ENCODE peak calls at places on chromosome 22, in ten cellular contexts. Q is AG04450, T is upper lobe of right lung, N is left lung, S is Peyer's patch, I is GM23338, Z is dorsolateral prefrontal cortex, K is spleen, U is HCT116, F is thoracic aorta. W is an unnamed sample.
A peak's percentile ranks its signal among the peaks of the same experiment; 100 is the strongest.

GRCh38 chr22:37428649-37429586 is 1.6 kb upstream of the ELFN2 start:
- DNase-seq in Q (no peak), T (no peak), N (peak; percentile 83), S (peak; percentile 44), I (peak; percentile 92), Z (no peak), K (no peak), U (peak; percentile 37), F (no peak), W (no peak)

GRCh38 chr22:27045103-27045940 is 387.9 kb downstream of the MIAT start:
- DNase-seq in Q (no peak), T (no peak), N (no peak), S (no peak), I (peak; percentile 28), Z (no peak), K (no peak), U (no peak), F (no peak), W (peak; percentile 34)

GRCh38 chr22:39666926-39667325 is 96.4 kb downstream of the CACNA1I start:
- DNase-seq in Q (no peak), T (no peak), N (no peak), S (no peak), I (peak; percentile 24), Z (no peak), K (no peak), U (no peak), F (no peak), W (no peak)

GRCh38 chr22:36870250-36870649 is 9.4 kb downstream of the NCF4 start:
- DNase-seq in Q (no peak), T (peak; percentile 55), N (no peak), S (no peak), I (no peak), Z (no peak), K (no peak), U (peak; percentile 37), F (no peak), W (peak; percentile 52)

GRCh38 chr22:35630387-35630793 is 13.3 kb upstream of the MB start:
- DNase-seq in Q (peak; percentile 30), T (peak; percentile 52), N (no peak), S (no peak), I (peak; percentile 39), Z (no peak), K (peak; percentile 39), U (peak; percentile 38), F (no peak), W (peak; percentile 37)

GRCh38 chr22:50186789-50187523 is 1.2 kb downstream of the TRABD start:
- DNase-seq in Q (no peak), T (no peak), N (peak; percentile 84), S (peak; percentile 64), I (peak; percentile 44), Z (no peak), K (peak; percentile 88), U (no peak), F (no peak), W (no peak)

GRCh38 chr22:38504731-38505594 is 1.1 kb downstream of the DDX17 start:
- DNase-seq in Q (no peak), T (peak; percentile 85), N (peak; percentile 83), S (peak; percentile 63), I (peak; percentile 53), Z (no peak), K (peak; percentile 90), U (no peak), F (no peak), W (peak; percentile 13)

GRCh38 chr22:50157976-50158375 is 12.6 kb upstream of the PANX2 start:
- DNase-seq in Q (no peak), T (peak; percentile 87), N (peak; percentile 88), S (no peak), I (no peak), Z (no peak), K (peak; percentile 61), U (no peak), F (no peak), W (peak; percentile 40)

GRCh38 chr22:39954584-39955055 is 5.6 kb upstream of the TMA7B start:
- DNase-seq in Q (peak; percentile 86), T (no peak), N (no peak), S (no peak), I (no peak), Z (no peak), K (no peak), U (no peak), F (no peak), W (no peak)

GRCh38 chr22:46054091-46054877 is 77.3 kb upstream of the WNT7B start:
- DNase-seq in Q (no peak), T (no peak), N (peak; percentile 92), S (peak; percentile 61), I (no peak), Z (no peak), K (peak; percentile 94), U (no peak), F (no peak), W (peak; percentile 81)

GRCh38 chr22:29606320-29606719 is 2.9 kb downstream of the NF2 start:
- DNase-seq in Q (no peak), T (no peak), N (no peak), S (no peak), I (peak; percentile 42), Z (no peak), K (no peak), U (no peak), F (no peak), W (no peak)

GRCh38 chr22:47125603-47126002 is 363.2 kb downstream of the TBC1D22A start:
- DNase-seq in Q (no peak), T (peak; percentile 52), N (peak; percentile 65), S (no peak), I (peak; percentile 26), Z (no peak), K (peak; percentile 62), U (peak; percentile 12), F (no peak), W (no peak)
- TF ChIP-seq CTCF in Q (peak; percentile 43), T (no peak), N (no peak), S (no peak), I (peak; percentile 28), Z (no peak), K (no peak), U (no peak), F (no peak), W (no peak)

GRCh38 chr22:22168941-22169867 is 75.4 kb upstream of the VPREB1 start:
- DNase-seq in Q (no peak), T (no peak), N (no peak), S (no peak), I (no peak), Z (no peak), K (no peak), U (no peak), F (no peak), W (no peak)
- H3K27ac ChIP-seq in Q (no peak overlapping the region), T (no peak overlapping the region), N (no peak overlapping the region), S (no peak overlapping the region), I (no peak overlapping the region), Z (no peak overlapping the region), K (peak overlapping the region; percentile 82), U (no peak overlapping the region), F (no peak overlapping the region), W (no peak overlapping the region)

GRCh38 chr22:19801340-19802000 is 40.9 kb downstream of the TBX1 start:
- DNase-seq in Q (no peak), T (no peak), N (peak; percentile 45), S (no peak), I (no peak), Z (no peak), K (peak; percentile 54), U (no peak), F (no peak), W (no peak)
- TF ChIP-seq CTCF in Q (no peak), T (no peak), N (no peak), S (no peak), I (peak; percentile 9), Z (no peak), K (peak; percentile 8), U (no peak), F (no peak), W (no peak)

GRCh38 chr22:42673898-42674390 is 24.8 kb upstream of the CYB5R3 start:
- DNase-seq in Q (no peak), T (no peak), N (no peak), S (no peak), I (peak; percentile 37), Z (no peak), K (no peak), U (no peak), F (no peak), W (no peak)

GRCh38 chr22:42676059-42676607 is 26.9 kb upstream of the CYB5R3 start:
- DNase-seq in Q (no peak), T (no peak), N (no peak), S (no peak), I (no peak), Z (no peak), K (no peak), U (no peak), F (no peak), W (no peak)

GRCh38 chr22:42664976-42665831 is 16.0 kb upstream of the CYB5R3 start:
- DNase-seq in Q (no peak), T (no peak), N (no peak), S (peak; percentile 51), I (no peak), Z (no peak), K (no peak), U (no peak), F (no peak), W (no peak)

DNA sequence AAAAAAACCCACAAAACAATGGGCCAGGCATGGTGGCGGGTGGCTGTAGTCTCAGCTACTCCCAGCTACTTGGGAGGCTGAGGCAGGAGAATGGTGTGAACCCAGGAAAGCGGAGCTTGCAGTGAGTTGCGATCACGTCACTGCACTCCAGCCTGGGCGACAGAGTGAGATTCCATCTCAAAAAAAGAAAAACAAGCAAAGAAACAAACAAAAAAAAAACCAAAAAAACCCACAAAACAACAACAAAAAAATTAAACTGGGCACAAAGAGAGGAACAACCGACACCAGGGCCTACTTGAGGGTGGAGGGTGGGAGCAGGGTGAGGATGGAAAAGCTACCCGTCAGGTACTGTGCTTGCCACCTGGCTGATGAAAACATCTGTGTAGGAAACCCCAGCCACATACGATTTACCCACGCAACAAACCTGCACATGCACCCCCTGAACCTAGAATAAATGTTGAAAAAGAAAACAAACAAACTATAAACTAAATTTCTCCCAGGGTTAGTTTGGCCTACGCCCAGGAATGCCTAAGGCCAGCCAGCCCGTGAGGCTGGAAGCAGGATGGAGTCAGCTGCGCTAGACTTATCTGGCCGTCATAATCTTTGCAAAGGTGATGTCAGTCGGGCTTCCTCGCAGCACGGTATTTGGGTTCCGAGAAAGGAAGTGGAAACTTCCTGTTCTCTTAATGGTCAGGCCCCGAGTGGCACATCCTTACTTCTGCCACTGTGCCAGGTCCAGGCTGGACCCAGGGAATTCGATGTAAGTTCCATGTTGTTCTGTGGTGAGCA is 21.9 kb upstream of the CYB5R3 start:
- DNase-seq in Q (no peak), T (no peak), N (no peak), S (peak; percentile 51), I (no peak), Z (no peak), K (no peak), U (no peak), F (no peak), W (no peak)
- H3K27ac ChIP-seq in Q (no peak overlapping the region), T (no peak overlapping the region), N (no peak overlapping the region), S (no peak overlapping the region), I (no peak overlapping the region), Z (no peak overlapping the region), K (peak overlapping the region; percentile 57), U (no peak overlapping the region), F (peak overlapping the region; percentile 38), W (peak overlapping the region; percentile 60)

DNA sequence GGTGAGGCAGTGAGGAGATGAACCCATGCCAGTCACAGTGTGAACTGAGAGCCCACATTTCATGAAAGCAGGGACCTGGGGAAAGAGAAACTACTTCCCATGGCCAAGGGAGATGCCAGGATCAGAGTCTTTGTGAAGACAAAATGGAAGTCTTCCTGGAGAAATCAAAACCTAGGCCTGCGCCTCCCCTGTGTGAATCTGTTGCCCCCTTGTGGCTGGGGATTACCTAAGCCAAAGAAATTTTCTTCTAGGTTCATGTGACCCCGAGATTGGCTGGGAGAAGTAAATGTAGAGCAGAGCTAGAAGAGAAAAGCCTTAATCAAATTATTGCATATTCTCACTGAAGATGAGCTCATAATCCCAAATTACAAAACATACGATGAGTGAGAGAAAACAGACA is 1075.3 kb downstream of the TBC1D22A start:
- DNase-seq in Q (no peak), T (no peak), N (no peak), S (no peak), I (peak; percentile 32), Z (no peak), K (no peak), U (peak; percentile 13), F (no peak), W (no peak)
- TF ChIP-seq CTCF in Q (peak; percentile 10), T (peak; percentile 28), N (no peak), S (no peak), I (peak; percentile 33), Z (no peak), K (no peak), U (peak; percentile 28), F (no peak), W (no peak)

W was measured in RWPE1.